ENCODE peak calls at places on chromosomes 12 and 14, in six cellular contexts. J, G, W, L, F and U are unnamed samples.

GRCh38 chr14:103802353-103802752 is 45.0 kb downstream of the PPP1R13B start:
- DNase-seq in G (no peak), W (no peak), F (no peak), L (no peak), J (no peak), U (no peak)

GRCh38 chr12:26845057-26845666 is 12.2 kb upstream of the ITPR2 start:
- DNase-seq in L (no peak), G (peak; percentile 18), W (peak; percentile 61), J (peak; percentile 35), F (no peak), U (no peak)

GRCh38 chr12:87254371-87255030 is 774.7 kb downstream of the C12orf50 start:
- DNase-seq in G (no peak), F (no peak), W (no peak), J (no peak), L (no peak), U (no peak)

GRCh38 chr12:94795053-94795452 is 144.7 kb upstream of the TMCC3 start:
- DNase-seq in W (no peak), J (no peak), F (no peak), L (no peak), G (no peak), U (no peak)

GRCh38 chr12:51262758-51263177 is 7.4 kb downstream of the SMAGP start:
- DNase-seq in G (peak; percentile 58), L (no peak), W (peak; percentile 79), J (peak; percentile 61), F (no peak), U (no peak)

GRCh38 chr12:52631676-52632459 is 13.5 kb upstream of the KRT73 start:
- DNase-seq in W (no peak), J (no peak), F (no peak), G (no peak), L (no peak), U (no peak)

GRCh38 chr14:106844608-106845285 is 1318.4 kb downstream of the TMEM121 start:
- DNase-seq in L (no peak), J (peak; percentile 65), W (peak; percentile 90), G (no peak), F (peak; percentile 37), U (no peak)

GRCh38 chr12:97312570-97313135 is 150.0 kb upstream of the RMST start:
- DNase-seq in G (no peak), L (no peak), W (no peak), F (no peak), J (no peak), U (no peak)

GRCh38 chr12:50059440-50060119 is 2.2 kb downstream of the ASIC1 start:
- DNase-seq in L (no peak), G (no peak), F (no peak), J (peak; percentile 76), W (no peak), U (no peak)

GRCh38 chr12:95003213-95003920 is at the start of gene NDUFA12:
- DNase-seq in W (peak; percentile 95), L (peak; percentile 87), F (peak; percentile 96), J (peak; percentile 97), G (peak; percentile 97), U (peak; percentile 95)

GRCh38 chr14:84809158-84809557 is 720.8 kb upstream of the FLRT2 start:
- DNase-seq in W (no peak), L (no peak), J (no peak), F (no peak), G (no peak), U (no peak)

GRCh38 chr14:73943083-73943482 is 6.8 kb downstream of the FAM161B start:
- DNase-seq in F (no peak), J (no peak), W (no peak), L (peak; percentile 8), G (peak; percentile 89), U (no peak)

GRCh38 chr14:57755018-57755521 is 110.8 kb downstream of the SLC35F4 start:
- DNase-seq in G (no peak), W (no peak), L (no peak), F (no peak), J (no peak), U (peak; percentile 81)

GRCh38 chr14:73736842-73737241 is 22.7 kb upstream of the PNMA1 start:
- DNase-seq in F (no peak), J (no peak), L (no peak), G (no peak), W (no peak), U (no peak)

GRCh38 chr12:24875014-24875413 is 73.9 kb downstream of the BCAT1 start:
- DNase-seq in L (no peak), W (no peak), G (no peak), F (no peak), J (no peak), U (no peak)

GRCh38 chr12:44851586-44851985 is 24.5 kb downstream of the NELL2 start:
- DNase-seq in J (no peak), L (no peak), F (no peak), G (no peak), W (no peak), U (no peak)

GRCh38 chr12:53803703-53804102 is 51.9 kb upstream of the CISTR start:
- DNase-seq in F (no peak), L (no peak), W (no peak), J (no peak), G (no peak), U (no peak)

GRCh38 chr12:113230315-113231274 is 9.3 kb downstream of the TPCN1 start:
- DNase-seq in L (no peak), W (no peak), J (peak; percentile 45), G (no peak), F (no peak), U (no peak)

GRCh38 chr12:100138048-100138907 is 4.4 kb downstream of the BLTP3B start:
- DNase-seq in F (no peak), L (no peak), W (no peak), J (no peak), G (peak; percentile 20), U (no peak)

GRCh38 chr12:128737292-128737966 is 86.3 kb downstream of the SLC15A4 start:
- DNase-seq in L (no peak), J (no peak), F (no peak), G (no peak), W (no peak), U (no peak)

GRCh38 chr12:75878382-75878720 is 153.2 kb downstream of the PHLDA1 start:
- DNase-seq in W (no peak), F (no peak), L (no peak), G (no peak), J (no peak), U (no peak)

GRCh38 chr14:68975667-68976066 is 3.4 kb downstream of the ACTN1 start:
- DNase-seq in J (no peak), F (no peak), G (peak; percentile 76), W (no peak), L (no peak), U (no peak)

GRCh38 chr12:54215990-54216579 is 27.3 kb upstream of the SMUG1 start:
- DNase-seq in L (no peak), F (peak; percentile 40), J (peak; percentile 60), G (no peak), W (peak; percentile 21), U (no peak)

GRCh38 chr12:106974525-106974924 is 12.4 kb downstream of the MTERF2 start:
- DNase-seq in L (no peak), W (no peak), F (peak; percentile 60), J (no peak), G (no peak), U (no peak)

GRCh38 chr14:25537846-25538455 is 488.0 kb upstream of the STXBP6 start:
- DNase-seq in J (peak; percentile 50), L (no peak), F (peak; percentile 52), W (peak; percentile 28), G (no peak), U (no peak)

GRCh38 chr12:132827763-132828703 is 636 bp downstream of the GOLGA3 start:
- DNase-seq in G (peak; percentile 76), W (peak; percentile 77), J (peak; percentile 43), L (no peak), F (no peak), U (no peak)

GRCh38 chr14:96564389-96564788 is 62.2 kb downstream of the PAPOLA start:
- DNase-seq in J (no peak), L (no peak), F (no peak), W (no peak), G (no peak), U (no peak)

GRCh38 chr12:106985479-106985878 is 1.5 kb downstream of the MTERF2 start:
- DNase-seq in J (no peak), L (no peak), G (no peak), F (no peak), W (no peak), U (no peak)